ENCODE peak calls at places on chromosomes 7 and 10, in nine cellular contexts. I is tibial artery; D is thoracic aorta; C is cardiac fibroblast; X is tibial nerve; M is AG09319; Q is stomach; O is ascending aorta; V is activated CD8-positive, alpha-beta T cell treated with anti-CD3 and anti-CD28 coated beads for 36 hours. F is an unnamed sample.

GRCh38 chr7:39248693-39249090 is 271.0 kb downstream of the POU6F2 start:
- DNase-seq in I (no peak), D (no peak), C (no peak), X (no peak), M (no peak), Q (no peak), O (no peak), V (no peak), F (no peak)

GRCh38 chr10:6445671-6446278 is 134.3 kb downstream of the PRKCQ start:
- DNase-seq in I (peak), D (no peak), C (peak), X (no peak), M (no peak), Q (peak), O (no peak), V (peak), F (peak)

GRCh38 chr10:35339946-35340345 is 3.6 kb downstream of the CCNY start:
- DNase-seq in I (no peak), D (no peak), C (no peak), X (no peak), M (no peak), Q (no peak), O (no peak), V (peak), F (no peak)

GRCh38 chr10:12396093-12396492 is 46.7 kb downstream of the CAMK1D start:
- DNase-seq in I (no peak), D (no peak), C (no peak), X (no peak), M (no peak), Q (no peak), O (no peak), V (no peak), F (no peak)

GRCh38 chr10:5528989-5529701 is 4.4 kb downstream of the CALML3 start:
- DNase-seq in I (peak), D (no peak), C (no peak), X (no peak), M (no peak), Q (peak), O (no peak), V (no peak), F (no peak)

GRCh38 chr7:135930565-135931423 is 46.4 kb downstream of the MTPN start:
- DNase-seq in I (no peak), D (no peak), C (peak), X (no peak), M (no peak), Q (no peak), O (no peak), V (no peak), F (no peak)

GRCh38 chr10:110138197-110138812 is 69.1 kb upstream of the MXI1 start:
- DNase-seq in I (no peak), D (no peak), C (peak), X (no peak), M (peak), Q (no peak), O (no peak), V (no peak), F (peak)

GRCh38 chr7:7948233-7948632 is 20.4 kb upstream of the GLCCI1 start:
- DNase-seq in I (no peak), D (no peak), C (no peak), X (no peak), M (no peak), Q (no peak), O (no peak), V (no peak), F (no peak)

GRCh38 chr10:90199098-90199497 is 497.7 kb downstream of the KIF20B start:
- DNase-seq in I (no peak), D (no peak), C (no peak), X (no peak), M (no peak), Q (no peak), O (no peak), V (no peak), F (no peak)

DNA sequence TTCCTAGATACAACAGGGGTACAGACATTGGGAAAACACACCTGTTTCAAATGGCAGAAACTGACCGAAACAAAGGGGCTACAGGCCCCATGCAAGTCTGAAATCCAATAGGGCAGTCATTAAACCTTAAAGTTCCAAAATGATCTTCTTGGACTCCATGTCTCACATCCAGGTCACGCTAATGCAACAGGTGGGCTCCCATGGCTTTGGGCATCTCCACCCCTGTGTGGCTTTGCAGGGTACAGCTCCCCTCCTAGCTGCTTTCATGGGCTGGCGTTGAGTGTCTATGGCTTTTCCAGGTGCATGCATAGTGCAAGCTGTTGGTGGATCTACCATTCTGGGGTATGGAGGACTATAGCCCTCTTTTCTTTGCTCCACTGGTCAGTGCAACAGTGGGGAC is 248.1 kb upstream of the RHOBTB1 start:
- DNase-seq in I (no peak), D (no peak), C (no peak), X (no peak), M (no peak), Q (no peak), O (no peak), V (no peak), F (no peak)
- TF ChIP-seq CTCF in I (no peak), D (no peak), C (no peak), X (no peak), M (no peak), Q (no peak), O (no peak), V (no peak), F (no peak)

GRCh38 chr10:70426835-70427234 is 14.6 kb downstream of the NODAL start:
- DNase-seq in I (no peak), D (no peak), C (no peak), X (no peak), M (no peak), Q (no peak), O (no peak), V (no peak), F (no peak)
- TF ChIP-seq CTCF in I (no peak), D (no peak), C (no peak), X (no peak), M (no peak), Q (no peak), O (no peak), V (no peak), F (no peak)

GRCh38 chr10:103911021-103911459 is 6.9 kb downstream of the STN1 start:
- DNase-seq in I (no peak), D (no peak), C (no peak), X (no peak), M (no peak), Q (no peak), O (no peak), V (peak), F (peak)
- TF ChIP-seq CTCF in I (no peak), D (no peak), C (no peak), X (no peak), M (no peak), Q (no peak), O (no peak), V (no peak), F (no peak)

GRCh38 chr7:99387912-99388311 is 13.4 kb downstream of the ARPC1B start:
- DNase-seq in I (no peak), D (no peak), C (no peak), X (no peak), M (no peak), Q (no peak), O (no peak), V (no peak), F (no peak)

GRCh38 chr7:99383791-99384370 is 9.4 kb downstream of the ARPC1B start:
- DNase-seq in I (no peak), D (no peak), C (no peak), X (no peak), M (no peak), Q (no peak), O (no peak), V (peak), F (no peak)

GRCh38 chr7:99386584-99387238 is 12.2 kb downstream of the ARPC1B start:
- DNase-seq in I (no peak), D (no peak), C (peak), X (no peak), M (no peak), Q (no peak), O (no peak), V (peak), F (no peak)

GRCh38 chr7:99384523-99384922 is 10.0 kb downstream of the ARPC1B start:
- DNase-seq in I (no peak), D (no peak), C (no peak), X (no peak), M (no peak), Q (no peak), O (no peak), V (no peak), F (no peak)

DNA sequence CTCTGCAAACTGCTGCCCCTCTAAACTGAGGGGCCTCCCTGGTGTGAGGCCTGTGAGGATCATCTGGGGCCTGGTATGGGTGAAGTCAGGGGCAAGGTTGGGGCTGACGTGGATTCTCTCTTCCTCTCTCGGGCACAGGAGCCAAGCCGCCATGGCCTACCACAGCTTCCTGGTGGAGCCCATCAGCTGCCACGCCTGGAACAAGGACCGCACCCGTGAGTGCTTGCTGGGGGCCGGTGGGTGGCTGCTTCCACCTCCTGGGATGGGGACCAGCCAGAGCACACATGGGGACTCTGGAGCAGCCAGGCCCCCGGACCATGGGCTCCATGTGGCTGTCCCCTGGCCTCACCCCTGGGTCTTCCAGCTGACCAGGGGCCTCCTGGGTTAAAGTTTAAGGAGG is 11.0 kb downstream of the ARPC1B start:
- DNase-seq in I (no peak), D (no peak), C (no peak), X (no peak), M (no peak), Q (no peak), O (no peak), V (no peak), F (no peak)
- TF ChIP-seq CTCF in I (no peak), D (no peak), C (no peak), X (no peak), M (no peak), Q (no peak), O (no peak), V (no peak), F (no peak)

DNA sequence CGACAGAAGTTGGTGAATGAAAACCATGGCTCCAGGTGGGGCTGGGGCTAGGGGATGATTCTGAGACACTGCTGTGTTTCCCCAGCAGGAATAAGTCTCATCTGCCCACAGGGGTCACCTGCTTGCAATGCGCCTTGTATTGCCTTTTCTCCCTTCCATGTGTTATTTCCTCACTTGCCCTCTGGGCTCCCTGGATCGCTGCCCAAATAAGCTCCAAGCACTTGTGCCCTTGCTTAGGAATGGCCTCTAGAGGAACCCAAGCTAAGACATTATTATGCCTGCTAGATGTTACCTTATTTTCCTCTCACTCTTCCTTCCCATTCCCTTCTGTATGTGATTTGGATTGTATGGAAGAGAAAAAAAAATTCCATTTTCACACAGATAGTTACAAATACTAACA is 24.8 kb upstream of the PLPP4 start:
- DNase-seq in I (no peak), D (no peak), C (no peak), X (no peak), M (no peak), Q (no peak), O (no peak), V (no peak), F (no peak)
- TF ChIP-seq CTCF in I (no peak), D (no peak), C (no peak), X (no peak), M (no peak), Q (no peak), O (no peak), V (no peak), F (no peak)

GRCh38 chr10:113326160-113327111 is 226.4 kb upstream of the HABP2 start:
- DNase-seq in I (peak), D (peak), C (peak), X (peak), M (no peak), Q (no peak), O (no peak), V (peak), F (peak)
- TF ChIP-seq CTCF in I (peak), D (peak), C (peak), X (peak), M (peak), Q (no peak), O (peak), V (no peak), F (no peak)

DNA sequence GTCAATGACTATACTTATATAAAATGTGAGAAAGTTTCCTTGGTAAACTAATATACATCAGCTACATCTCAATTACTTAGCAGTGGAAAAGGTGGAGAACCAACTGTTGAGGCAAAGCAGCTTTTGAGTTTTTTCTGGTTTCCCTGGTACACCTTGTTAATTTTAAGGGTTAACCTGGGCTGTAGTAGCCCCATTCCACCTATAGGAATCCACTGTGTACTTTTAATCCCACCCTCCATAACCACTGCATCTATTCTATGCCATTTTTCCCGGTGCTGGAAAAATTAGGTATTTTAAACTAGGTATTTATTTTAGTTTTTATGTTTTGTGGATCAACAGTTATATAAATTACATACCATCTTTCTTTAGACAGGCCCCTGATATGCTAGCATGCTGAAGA is 42.4 kb downstream of the NRBF2 start:
- DNase-seq in I (no peak), D (no peak), C (no peak), X (no peak), M (no peak), Q (no peak), O (no peak), V (no peak), F (no peak)
- TF ChIP-seq CTCF in I (no peak), D (no peak), C (no peak), X (no peak), M (no peak), Q (no peak), O (no peak), V (no peak), F (no peak)

DNA sequence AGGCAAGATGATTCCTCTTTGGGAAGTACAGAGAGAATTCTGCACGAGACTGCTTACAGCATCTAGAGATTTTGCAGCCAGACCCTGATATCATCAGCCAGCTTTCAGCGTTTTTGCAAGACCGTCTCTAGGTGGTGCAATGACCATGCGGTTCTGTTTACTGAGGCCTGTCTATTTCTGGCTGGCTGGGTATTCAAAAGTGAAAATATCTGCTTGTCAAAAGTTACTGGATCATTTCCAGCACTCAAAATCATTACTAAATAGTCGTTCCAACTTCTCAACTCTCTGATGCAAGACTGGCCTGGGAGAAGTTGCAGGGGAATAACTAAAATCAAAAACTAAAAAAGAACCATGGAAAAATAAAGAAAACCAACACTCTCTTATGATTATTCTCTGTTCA is 240.1 kb downstream of the ELMO1 start:
- DNase-seq in I (peak), D (peak), C (peak), X (peak), M (peak), Q (peak), O (no peak), V (peak), F (peak)
- TF ChIP-seq CTCF in I (peak), D (peak), C (peak), X (peak), M (peak), Q (no peak), O (no peak), V (no peak), F (peak)

F was measured in GM10248.